ENCODE peak calls at places on chromosomes 16 and 17, in five cellular contexts. One of them, this sample, is unnamed.

GRCh38 chr17:32523827-32524552 is 37.2 kb downstream of the CDK5R1 start:
- DNase-seq in KG1: no peak
- DNase-seq in GM12865: peak; percentile 93
- DNase-seq in ACHN: no peak
- DNase-seq in tibial artery: peak; percentile 5
- DNase-seq in this sample: no peak

GRCh38 chr17:74176546-74177001 is 26.9 kb upstream of the RPL38 start:
- DNase-seq in KG1: peak; percentile 23
- DNase-seq in GM12865: peak; percentile 58
- DNase-seq in ACHN: peak; percentile 76
- DNase-seq in tibial artery: no peak
- DNase-seq in this sample: no peak

GRCh38 chr17:47807421-47807820 is 14.2 kb downstream of the OSBPL7 start:
- DNase-seq in KG1: no peak
- DNase-seq in GM12865: no peak
- DNase-seq in ACHN: no peak
- DNase-seq in tibial artery: no peak
- DNase-seq in this sample: no peak

GRCh38 chr17:31394544-31394943 is 3.1 kb downstream of the RAB11FIP4 start:
- DNase-seq in KG1: peak; percentile 6
- DNase-seq in GM12865: peak; percentile 61
- DNase-seq in ACHN: peak; percentile 74
- DNase-seq in tibial artery: peak; percentile 63
- DNase-seq in this sample: no peak

GRCh38 chr16:20114356-20114755 is 40.7 kb upstream of the GPR139 start:
- DNase-seq in KG1: no peak
- DNase-seq in GM12865: no peak
- DNase-seq in ACHN: peak; percentile 94
- DNase-seq in tibial artery: no peak
- DNase-seq in this sample: no peak

GRCh38 chr16:70250748-70251650 is 741 bp downstream of the EXOSC6 start:
- DNase-seq in KG1: peak; percentile 12
- DNase-seq in GM12865: peak; percentile 59
- DNase-seq in ACHN: peak; percentile 58
- DNase-seq in tibial artery: no peak
- DNase-seq in this sample: no peak

GRCh38 chr17:14616508-14616907 is 315.6 kb downstream of the HS3ST3B1 start:
- DNase-seq in KG1: no peak
- DNase-seq in GM12865: no peak
- DNase-seq in ACHN: no peak
- DNase-seq in tibial artery: no peak
- DNase-seq in this sample: no peak

GRCh38 chr16:85508993-85509392 is 104.1 kb upstream of the GSE1 start:
- DNase-seq in KG1: no peak
- DNase-seq in GM12865: no peak
- DNase-seq in ACHN: no peak
- DNase-seq in tibial artery: no peak
- DNase-seq in this sample: no peak

GRCh38 chr16:6863135-6863534 is 469.5 kb upstream of the RBFOX1 start:
- DNase-seq in KG1: no peak
- DNase-seq in GM12865: no peak
- DNase-seq in ACHN: no peak
- DNase-seq in tibial artery: no peak
- DNase-seq in this sample: no peak

GRCh38 chr16:65543781-65544740 is 422.2 kb upstream of the CDH11 start:
- DNase-seq in KG1: no peak
- DNase-seq in GM12865: no peak
- DNase-seq in ACHN: no peak
- DNase-seq in tibial artery: no peak
- DNase-seq in this sample: no peak

GRCh38 chr17:30449480-30449879 is 27.7 kb upstream of the GOSR1 start:
- DNase-seq in KG1: no peak
- DNase-seq in GM12865: no peak
- DNase-seq in ACHN: no peak
- DNase-seq in tibial artery: peak; percentile 70
- DNase-seq in this sample: no peak

GRCh38 chr16:57871457-57871856 is 69.2 kb upstream of the KIFC3 start:
- DNase-seq in KG1: no peak
- DNase-seq in GM12865: peak; percentile 27
- DNase-seq in ACHN: peak; percentile 53
- DNase-seq in tibial artery: no peak
- DNase-seq in this sample: no peak

GRCh38 chr17:12549499-12549901 is 116.2 kb upstream of the MYOCD start:
- DNase-seq in KG1: no peak
- DNase-seq in GM12865: no peak
- DNase-seq in ACHN: no peak
- DNase-seq in tibial artery: no peak
- DNase-seq in this sample: no peak